ENCODE peak calls at places on chromosomes 7 and 10, in nine cellular contexts. One of them, this sample, is unnamed.

GRCh38 chr7:118311121-118311803 is 86.8 kb downstream of the ANKRD7 start:
- DNase-seq in IMR-90: no peak
- DNase-seq in HTR-8/SVneo: no peak
- DNase-seq in AG08396: no peak
- DNase-seq in breast epithelium: no peak
- DNase-seq in osteocyte: no peak
- DNase-seq in WTC11: no peak
- DNase-seq in AML-193: peak
- DNase-seq in kidney tubule cell: peak
- DNase-seq in this sample: no peak

GRCh38 chr10:88840881-88841280 is 10.8 kb downstream of the ANKRD22 start:
- DNase-seq in AG08396: no peak
- DNase-seq in HTR-8/SVneo: no peak
- DNase-seq in osteocyte: no peak
- DNase-seq in kidney tubule cell: no peak
- DNase-seq in AML-193: no peak
- DNase-seq in WTC11: no peak
- DNase-seq in IMR-90: no peak
- DNase-seq in breast epithelium: no peak
- DNase-seq in this sample: no peak

GRCh38 chr10:114352653-114353298 is 51.5 kb downstream of the AFAP1L2 start:
- DNase-seq in osteocyte: no peak
- DNase-seq in AG08396: no peak
- DNase-seq in kidney tubule cell: no peak
- DNase-seq in breast epithelium: no peak
- DNase-seq in WTC11: no peak
- DNase-seq in IMR-90: no peak
- DNase-seq in HTR-8/SVneo: no peak
- DNase-seq in AML-193: no peak
- DNase-seq in this sample: no peak

GRCh38 chr7:111486472-111487142 is 75.7 kb downstream of the IMMP2L start:
- DNase-seq in IMR-90: peak
- DNase-seq in WTC11: no peak
- DNase-seq in osteocyte: no peak
- DNase-seq in AML-193: peak
- DNase-seq in breast epithelium: no peak
- DNase-seq in AG08396: peak
- DNase-seq in kidney tubule cell: peak
- DNase-seq in HTR-8/SVneo: peak
- DNase-seq in this sample: peak

GRCh38 chr7:46123-46829 is 146.1 kb upstream of the FAM20C start:
- DNase-seq in osteocyte: peak
- DNase-seq in IMR-90: no peak
- DNase-seq in breast epithelium: peak
- DNase-seq in HTR-8/SVneo: no peak
- DNase-seq in WTC11: no peak
- DNase-seq in AG08396: no peak
- DNase-seq in kidney tubule cell: no peak
- DNase-seq in AML-193: no peak
- DNase-seq in this sample: no peak

GRCh38 chr7:95723583-95724180 is 48.7 kb upstream of the DYNC1I1 start:
- DNase-seq in AG08396: peak
- DNase-seq in osteocyte: no peak
- DNase-seq in breast epithelium: no peak
- DNase-seq in kidney tubule cell: peak
- DNase-seq in AML-193: peak
- DNase-seq in HTR-8/SVneo: peak
- DNase-seq in WTC11: peak
- DNase-seq in IMR-90: peak
- DNase-seq in this sample: peak

GRCh38 chr10:23331567-23332290 is 12.9 kb downstream of the C10orf67 start:
- DNase-seq in AG08396: no peak
- DNase-seq in kidney tubule cell: peak
- DNase-seq in IMR-90: peak
- DNase-seq in AML-193: peak
- DNase-seq in osteocyte: no peak
- DNase-seq in WTC11: no peak
- DNase-seq in breast epithelium: no peak
- DNase-seq in HTR-8/SVneo: peak
- DNase-seq in this sample: no peak

GRCh38 chr10:15370741-15371701 is at the start of gene FAM171A1:
- DNase-seq in breast epithelium: no peak
- DNase-seq in WTC11: peak
- DNase-seq in osteocyte: peak
- DNase-seq in IMR-90: peak
- DNase-seq in AML-193: no peak
- DNase-seq in AG08396: peak
- DNase-seq in HTR-8/SVneo: peak
- DNase-seq in kidney tubule cell: peak
- DNase-seq in this sample: no peak

GRCh38 chr7:35647171-35647574 is 47.8 kb downstream of the HERPUD2 start:
- DNase-seq in breast epithelium: no peak
- DNase-seq in HTR-8/SVneo: no peak
- DNase-seq in IMR-90: peak
- DNase-seq in WTC11: no peak
- DNase-seq in AML-193: no peak
- DNase-seq in AG08396: no peak
- DNase-seq in osteocyte: no peak
- DNase-seq in kidney tubule cell: peak
- DNase-seq in this sample: no peak

GRCh38 chr7:114530074-114530611 is 115.5 kb downstream of the FOXP2 start:
- DNase-seq in AML-193: no peak
- DNase-seq in breast epithelium: no peak
- DNase-seq in osteocyte: no peak
- DNase-seq in IMR-90: peak
- DNase-seq in HTR-8/SVneo: peak
- DNase-seq in kidney tubule cell: no peak
- DNase-seq in AG08396: no peak
- DNase-seq in WTC11: no peak
- DNase-seq in this sample: no peak

GRCh38 chr7:56007167-56007652 is 42.8 kb downstream of the NIPSNAP2 start:
- DNase-seq in HTR-8/SVneo: no peak
- DNase-seq in WTC11: no peak
- DNase-seq in breast epithelium: no peak
- DNase-seq in IMR-90: no peak
- DNase-seq in AG08396: no peak
- DNase-seq in AML-193: no peak
- DNase-seq in osteocyte: no peak
- DNase-seq in kidney tubule cell: no peak
- DNase-seq in this sample: no peak

GRCh38 chr7:158101821-158102450 is 485.7 kb downstream of the PTPRN2 start:
- DNase-seq in AML-193: no peak
- DNase-seq in HTR-8/SVneo: no peak
- DNase-seq in kidney tubule cell: no peak
- DNase-seq in AG08396: no peak
- DNase-seq in osteocyte: peak
- DNase-seq in IMR-90: no peak
- DNase-seq in WTC11: no peak
- DNase-seq in breast epithelium: no peak
- DNase-seq in this sample: no peak

GRCh38 chr10:80509403-80510161 is 28.1 kb upstream of the SH2D4B start:
- DNase-seq in IMR-90: peak
- DNase-seq in AG08396: no peak
- DNase-seq in AML-193: no peak
- DNase-seq in breast epithelium: no peak
- DNase-seq in WTC11: no peak
- DNase-seq in HTR-8/SVneo: peak
- DNase-seq in osteocyte: no peak
- DNase-seq in kidney tubule cell: peak
- DNase-seq in this sample: peak

GRCh38 chr7:141242568-141242967 is 168.7 kb downstream of the TMEM178B start:
- DNase-seq in osteocyte: no peak
- DNase-seq in HTR-8/SVneo: no peak
- DNase-seq in breast epithelium: no peak
- DNase-seq in kidney tubule cell: no peak
- DNase-seq in AG08396: no peak
- DNase-seq in AML-193: no peak
- DNase-seq in IMR-90: no peak
- DNase-seq in WTC11: no peak
- DNase-seq in this sample: no peak

GRCh38 chr7:138338361-138338760 is 121.7 kb upstream of the TRIM24 start:
- DNase-seq in IMR-90: no peak
- DNase-seq in AG08396: no peak
- DNase-seq in osteocyte: no peak
- DNase-seq in AML-193: no peak
- DNase-seq in HTR-8/SVneo: no peak
- DNase-seq in WTC11: no peak
- DNase-seq in breast epithelium: peak
- DNase-seq in kidney tubule cell: peak
- DNase-seq in this sample: no peak

GRCh38 chr7:150753826-150754603 is 16.8 kb downstream of the GIMAP5 start:
- DNase-seq in AG08396: no peak
- DNase-seq in breast epithelium: no peak
- DNase-seq in kidney tubule cell: peak
- DNase-seq in HTR-8/SVneo: no peak
- DNase-seq in AML-193: peak
- DNase-seq in WTC11: no peak
- DNase-seq in IMR-90: no peak
- DNase-seq in osteocyte: no peak
- DNase-seq in this sample: no peak

GRCh38 chr7:43766564-43766963 is 8.1 kb downstream of the BLVRA start:
- DNase-seq in breast epithelium: no peak
- DNase-seq in kidney tubule cell: no peak
- DNase-seq in IMR-90: no peak
- DNase-seq in osteocyte: peak
- DNase-seq in WTC11: no peak
- DNase-seq in AG08396: no peak
- DNase-seq in HTR-8/SVneo: no peak
- DNase-seq in AML-193: no peak
- DNase-seq in this sample: no peak

GRCh38 chr7:116582806-116583444 is 58.1 kb downstream of the CAV1 start:
- DNase-seq in WTC11: no peak
- DNase-seq in HTR-8/SVneo: peak
- DNase-seq in osteocyte: peak
- DNase-seq in AG08396: peak
- DNase-seq in IMR-90: peak
- DNase-seq in kidney tubule cell: no peak
- DNase-seq in AML-193: no peak
- DNase-seq in breast epithelium: no peak
- DNase-seq in this sample: peak

GRCh38 chr10:120506674-120507073 is 49.6 kb downstream of the PLPP4 start:
- DNase-seq in HTR-8/SVneo: no peak
- DNase-seq in AML-193: no peak
- DNase-seq in osteocyte: no peak
- DNase-seq in breast epithelium: no peak
- DNase-seq in WTC11: no peak
- DNase-seq in IMR-90: no peak
- DNase-seq in AG08396: peak
- DNase-seq in kidney tubule cell: peak
- DNase-seq in this sample: no peak

GRCh38 chr7:90345548-90346319 is 782 bp upstream of the GTPBP10 start:
- DNase-seq in osteocyte: no peak
- DNase-seq in IMR-90: peak
- DNase-seq in kidney tubule cell: peak
- DNase-seq in breast epithelium: no peak
- DNase-seq in WTC11: no peak
- DNase-seq in AG08396: peak
- DNase-seq in HTR-8/SVneo: no peak
- DNase-seq in AML-193: peak
- DNase-seq in this sample: no peak

GRCh38 chr10:99598781-99599481 is 21.3 kb downstream of the SLC25A28 start:
- DNase-seq in IMR-90: no peak
- DNase-seq in WTC11: no peak
- DNase-seq in breast epithelium: no peak
- DNase-seq in osteocyte: no peak
- DNase-seq in AG08396: no peak
- DNase-seq in kidney tubule cell: no peak
- DNase-seq in HTR-8/SVneo: no peak
- DNase-seq in AML-193: no peak
- DNase-seq in this sample: no peak

GRCh38 chr7:130669051-130669700 is 628 bp upstream of the COPG2 start:
- DNase-seq in AML-193: peak
- DNase-seq in AG08396: no peak
- DNase-seq in breast epithelium: no peak
- DNase-seq in IMR-90: peak
- DNase-seq in HTR-8/SVneo: no peak
- DNase-seq in WTC11: peak
- DNase-seq in osteocyte: no peak
- DNase-seq in kidney tubule cell: no peak
- DNase-seq in this sample: no peak

GRCh38 chr10:68052463-68052862 is 22.6 kb downstream of the HERC4 start:
- DNase-seq in AML-193: peak
- DNase-seq in osteocyte: no peak
- DNase-seq in WTC11: no peak
- DNase-seq in kidney tubule cell: no peak
- DNase-seq in AG08396: no peak
- DNase-seq in HTR-8/SVneo: no peak
- DNase-seq in breast epithelium: no peak
- DNase-seq in IMR-90: peak
- DNase-seq in this sample: no peak

GRCh38 chr10:78981257-78981969 is 87.4 kb upstream of the ZMIZ1 start:
- DNase-seq in AML-193: no peak
- DNase-seq in AG08396: no peak
- DNase-seq in kidney tubule cell: no peak
- DNase-seq in osteocyte: no peak
- DNase-seq in breast epithelium: no peak
- DNase-seq in IMR-90: no peak
- DNase-seq in WTC11: no peak
- DNase-seq in HTR-8/SVneo: no peak
- DNase-seq in this sample: no peak

GRCh38 chr10:46539596-46540411 is 16.7 kb downstream of the GPRIN2 start:
- DNase-seq in IMR-90: peak
- DNase-seq in kidney tubule cell: peak
- DNase-seq in breast epithelium: no peak
- DNase-seq in WTC11: peak
- DNase-seq in AML-193: no peak
- DNase-seq in osteocyte: no peak
- DNase-seq in HTR-8/SVneo: peak
- DNase-seq in AG08396: peak
- DNase-seq in this sample: no peak